ENCODE peak calls at places on chromosomes 7 and 10, in six cellular contexts. I, L, R, U, V and Q are unnamed samples.

GRCh38 chr10:58237014-58237830 is 30.5 kb downstream of the IPMK start:
- DNase-seq in I (no peak), L (no peak), R (no peak), U (no peak), V (peak; percentile 96), Q (no peak)

GRCh38 chr7:32091608-32092210 is 21.5 kb upstream of the PDE1C start:
- DNase-seq in I (no peak), L (no peak), R (no peak), U (no peak), V (no peak), Q (no peak)

GRCh38 chr10:44280615-44281014 is 104.3 kb downstream of the CXCL12 start:
- DNase-seq in I (no peak), L (no peak), R (no peak), U (no peak), V (no peak), Q (no peak)

GRCh38 chr7:121697731-121698396 is 175.1 kb upstream of the PTPRZ1 start:
- DNase-seq in I (no peak), L (no peak), R (no peak), U (no peak), V (no peak), Q (no peak)

GRCh38 chr7:18429547-18429946 is 66.0 kb upstream of the HDAC9 start:
- DNase-seq in I (no peak), L (no peak), R (no peak), U (no peak), V (peak; percentile 64), Q (no peak)

GRCh38 chr10:72315611-72316385 is 38.9 kb downstream of the DNAJB12 start:
- DNase-seq in I (no peak), L (no peak), R (no peak), U (no peak), V (peak; percentile 46), Q (no peak)

GRCh38 chr7:80902716-80903308 is 16.0 kb downstream of the SEMA3C start:
- DNase-seq in I (no peak), L (no peak), R (no peak), U (no peak), V (no peak), Q (no peak)

GRCh38 chr10:130038611-130039109 is 72.0 kb downstream of the C10orf143 start:
- DNase-seq in I (no peak), L (no peak), R (no peak), U (no peak), V (no peak), Q (no peak)

GRCh38 chr10:32971536-32972091 is 13.6 kb upstream of the ITGB1 start:
- DNase-seq in I (no peak), L (no peak), R (no peak), U (peak; percentile 52), V (no peak), Q (no peak)

GRCh38 chr7:36084485-36085091 is 68.5 kb upstream of the EEPD1 start:
- DNase-seq in I (no peak), L (peak; percentile 50), R (no peak), U (no peak), V (peak; percentile 64), Q (no peak)
- TF ChIP-seq CTCF in I (no peak), L (no peak), R (no peak), U (no peak), V (peak; percentile 65), Q (no peak)

GRCh38 chr7:83934118-83934734 is 260.4 kb downstream of the SEMA3A start:
- DNase-seq in I (no peak), L (no peak), R (no peak), U (peak; percentile 16), V (peak; percentile 23), Q (no peak)
- TF ChIP-seq CTCF in I (no peak), L (peak; percentile 76), R (no peak), U (peak; percentile 10), V (peak; percentile 41), Q (no peak)

GRCh38 chr7:8827329-8827728 is 393.9 kb downstream of the NXPH1 start:
- DNase-seq in I (no peak), L (no peak), R (no peak), U (no peak), V (no peak), Q (no peak)

GRCh38 chr7:8833355-8833754 is 399.9 kb downstream of the NXPH1 start:
- DNase-seq in I (no peak), L (no peak), R (no peak), U (no peak), V (no peak), Q (no peak)

GRCh38 chr7:8829100-8829499 is 395.7 kb downstream of the NXPH1 start:
- DNase-seq in I (no peak), L (no peak), R (no peak), U (no peak), V (no peak), Q (no peak)

GRCh38 chr7:8831386-8831785 is 398.0 kb downstream of the NXPH1 start:
- DNase-seq in I (no peak), L (no peak), R (no peak), U (no peak), V (peak; percentile 2), Q (no peak)
- TF ChIP-seq CTCF in I (no peak), L (no peak), R (no peak), U (no peak), V (no peak), Q (no peak)

GRCh38 chr10:42836771-42837468 is 54.3 kb downstream of the BMS1 start:
- DNase-seq in I (no peak), L (no peak), R (no peak), U (no peak), V (peak; percentile 51), Q (no peak)
- TF ChIP-seq CTCF in I (no peak), L (no peak), R (no peak), U (no peak), V (peak; percentile 41), Q (no peak)

GRCh38 chr10:60531006-60531405 is 141.3 kb upstream of the ANK3 start:
- DNase-seq in I (no peak), L (no peak), R (no peak), U (no peak), V (no peak), Q (no peak)

GRCh38 chr10:60535427-60535826 is 145.8 kb upstream of the ANK3 start:
- DNase-seq in I (no peak), L (no peak), R (no peak), U (no peak), V (no peak), Q (no peak)

GRCh38 chr10:60536529-60537114 is 146.9 kb upstream of the ANK3 start:
- DNase-seq in I (no peak), L (no peak), R (no peak), U (no peak), V (peak; percentile 71), Q (no peak)

GRCh38 chr10:60534791-60535389 is 145.2 kb upstream of the ANK3 start:
- DNase-seq in I (no peak), L (no peak), R (no peak), U (no peak), V (no peak), Q (no peak)

DNA sequence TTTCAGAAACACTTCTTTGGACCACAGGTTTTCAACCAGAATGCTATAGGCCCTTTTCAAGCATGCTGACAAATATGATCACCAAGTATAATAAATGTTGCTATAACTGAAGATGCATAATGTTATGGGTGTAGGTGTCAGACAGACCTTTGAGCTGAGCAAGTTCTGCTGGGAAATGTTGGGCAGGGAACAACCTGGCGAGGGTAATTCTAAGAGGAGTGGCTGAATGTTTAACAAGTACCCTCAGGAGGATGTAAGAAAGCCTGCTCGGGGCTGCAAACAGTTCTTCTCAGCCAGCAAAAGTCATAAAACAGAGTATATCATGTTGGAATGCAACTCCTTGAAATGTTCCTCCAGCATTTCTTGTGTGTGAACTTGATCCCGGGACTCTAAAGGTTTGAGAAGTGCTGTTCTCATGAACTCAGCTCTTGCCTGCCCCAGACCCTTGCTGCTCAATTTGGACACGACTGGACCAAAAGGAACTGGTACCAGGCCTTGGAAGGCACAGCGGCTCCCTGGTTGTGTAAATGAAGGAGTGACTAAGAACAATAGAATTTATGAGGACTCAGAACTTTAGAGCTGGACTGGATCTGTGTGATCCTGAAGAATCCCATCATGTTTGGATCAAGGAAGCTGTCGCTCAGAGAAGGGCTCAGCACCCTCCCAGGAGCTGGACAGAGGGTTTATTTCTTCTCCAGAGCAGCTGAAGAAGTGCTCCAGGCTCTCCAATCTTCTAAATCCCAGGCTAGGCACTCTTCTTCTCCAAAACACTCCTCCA is 143.2 kb upstream of the ANK3 start:
- DNase-seq in I (no peak), L (no peak), R (no peak), U (no peak), V (no peak), Q (no peak)
- TF ChIP-seq CTCF in I (no peak), L (no peak), R (no peak), U (no peak), V (no peak), Q (no peak)